ENCODE peak calls at places on chromosome 21, in four cellular contexts. One of them, this sample, is unnamed.

GRCh38 chr21:45357436-45358260 is 47.3 kb upstream of the COL18A1 start:
- DNase-seq in HepG2: no peak
- DNase-seq in A549: no peak
- DNase-seq in H1: no peak
- DNase-seq in this sample: no peak

GRCh38 chr21:41120997-41121396 is 47.0 kb upstream of the BACE2 start:
- DNase-seq in HepG2: no peak
- DNase-seq in A549: no peak
- DNase-seq in H1: no peak
- DNase-seq in this sample: no peak

GRCh38 chr21:37207441-37208009 is 59.6 kb downstream of the VPS26C start:
- DNase-seq in HepG2: peak
- DNase-seq in A549: no peak
- DNase-seq in H1: no peak
- DNase-seq in this sample: no peak

GRCh38 chr21:44399151-44399954 is 45.9 kb downstream of the TRPM2 start:
- DNase-seq in HepG2: no peak
- DNase-seq in A549: no peak
- DNase-seq in H1: no peak
- DNase-seq in this sample: no peak

GRCh38 chr21:17428484-17428869 is 84.4 kb upstream of the CXADR start:
- DNase-seq in HepG2: no peak
- DNase-seq in A549: no peak
- DNase-seq in H1: no peak
- DNase-seq in this sample: no peak

GRCh38 chr21:44931501-44932365 is 8.1 kb upstream of the SLX9 start:
- DNase-seq in HepG2: no peak
- DNase-seq in A549: no peak
- DNase-seq in H1: no peak
- DNase-seq in this sample: no peak

GRCh38 chr21:37383784-37384311 is 17.3 kb downstream of the DYRK1A start:
- DNase-seq in HepG2: no peak
- DNase-seq in A549: no peak
- DNase-seq in H1: no peak
- DNase-seq in this sample: no peak

GRCh38 chr21:45617021-45617930 is 26.2 kb upstream of the PCBP3 start:
- DNase-seq in HepG2: no peak
- DNase-seq in A549: no peak
- DNase-seq in H1: no peak
- DNase-seq in this sample: no peak

GRCh38 chr21:35743571-35743970 is 316.8 kb downstream of the SETD4 start:
- DNase-seq in HepG2: no peak
- DNase-seq in A549: no peak
- DNase-seq in H1: no peak
- DNase-seq in this sample: no peak

GRCh38 chr21:45444385-45444784 is 39.4 kb downstream of the COL18A1 start:
- DNase-seq in HepG2: no peak
- DNase-seq in A549: no peak
- DNase-seq in H1: no peak
- DNase-seq in this sample: no peak

GRCh38 chr21:28226563-28226962 is 766.1 kb downstream of the LTN1 start:
- DNase-seq in HepG2: no peak
- DNase-seq in A549: no peak
- DNase-seq in H1: no peak
- DNase-seq in this sample: no peak

GRCh38 chr21:46150491-46151121 is 4.8 kb downstream of the FTCD start:
- DNase-seq in HepG2: no peak
- DNase-seq in A549: no peak
- DNase-seq in H1: no peak
- DNase-seq in this sample: no peak

GRCh38 chr21:35147439-35147838 is 98.3 kb upstream of the RUNX1 start:
- DNase-seq in HepG2: no peak
- DNase-seq in A549: no peak
- DNase-seq in H1: no peak
- DNase-seq in this sample: no peak

GRCh38 chr21:40054403-40054802 is 187.2 kb downstream of the PCP4 start:
- DNase-seq in HepG2: no peak
- DNase-seq in A549: no peak
- DNase-seq in H1: no peak
- DNase-seq in this sample: no peak

GRCh38 chr21:14972678-14973077 is 92.1 kb downstream of the NRIP1 start:
- DNase-seq in HepG2: no peak
- DNase-seq in A549: no peak
- DNase-seq in H1: no peak
- DNase-seq in this sample: no peak

GRCh38 chr21:45586289-45586858 is 44.1 kb upstream of the SLC19A1 start:
- DNase-seq in HepG2: no peak
- DNase-seq in A549: no peak
- DNase-seq in H1: no peak
- DNase-seq in this sample: peak

GRCh38 chr21:14545906-14546480 is at the start of gene SAMSN1:
- DNase-seq in HepG2: no peak
- DNase-seq in A549: no peak
- DNase-seq in H1: no peak
- DNase-seq in this sample: peak

GRCh38 chr21:36719614-36720013 is 20.7 kb downstream of the SIM2 start:
- DNase-seq in HepG2: no peak
- DNase-seq in A549: no peak
- DNase-seq in H1: no peak
- DNase-seq in this sample: no peak

GRCh38 chr21:27759091-27759659 is 792.3 kb upstream of the ADAMTS5 start:
- DNase-seq in HepG2: no peak
- DNase-seq in A549: no peak
- DNase-seq in H1: peak
- DNase-seq in this sample: no peak

GRCh38 chr21:37525810-37526209 is 159.2 kb downstream of the DYRK1A start:
- DNase-seq in HepG2: no peak
- DNase-seq in A549: no peak
- DNase-seq in H1: no peak
- DNase-seq in this sample: no peak

GRCh38 chr21:30340714-30341573 is 3.5 kb upstream of the KRTAP27-1 start:
- DNase-seq in HepG2: peak
- DNase-seq in A549: peak
- DNase-seq in H1: peak
- DNase-seq in this sample: peak

GRCh38 chr21:36566606-36567005 is 86.7 kb upstream of the CLDN14 start:
- DNase-seq in HepG2: no peak
- DNase-seq in A549: no peak
- DNase-seq in H1: no peak
- DNase-seq in this sample: no peak

GRCh38 chr21:34705032-34705431 is 36.2 kb downstream of the CLIC6 start:
- DNase-seq in HepG2: no peak
- DNase-seq in A549: no peak
- DNase-seq in H1: no peak
- DNase-seq in this sample: no peak

GRCh38 chr21:40049959-40050290 is 182.7 kb downstream of the PCP4 start:
- DNase-seq in HepG2: no peak
- DNase-seq in A549: no peak
- DNase-seq in H1: no peak
- DNase-seq in this sample: no peak

DNA sequence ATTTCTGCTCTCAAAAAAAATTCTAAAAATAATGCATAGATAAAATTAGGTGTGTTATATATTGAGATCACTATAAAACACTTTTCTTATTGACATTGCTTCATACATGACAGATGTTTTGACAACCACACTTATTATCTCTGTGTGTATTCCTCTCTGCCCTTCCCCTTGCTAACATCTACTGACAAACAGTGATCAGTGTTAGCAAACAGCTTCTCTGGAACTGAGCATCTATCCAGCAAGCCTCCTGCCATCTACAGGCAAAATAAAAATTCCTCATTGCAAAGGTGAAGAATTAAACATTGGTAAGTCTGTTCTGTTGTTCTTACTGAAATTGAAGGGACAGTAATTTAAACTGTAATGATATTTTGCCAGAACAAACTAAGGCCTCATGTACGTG is 2153.9 kb downstream of the NCAM2 start:
- DNase-seq in HepG2: no peak
- DNase-seq in A549: no peak
- DNase-seq in H1: no peak
- DNase-seq in this sample: no peak
- TF ChIP-seq JUN in HepG2: no peak
- TF ChIP-seq JUN in A549: no peak
- TF ChIP-seq JUN in H1: no peak
- TF ChIP-seq JUN in this sample: no peak

DNA sequence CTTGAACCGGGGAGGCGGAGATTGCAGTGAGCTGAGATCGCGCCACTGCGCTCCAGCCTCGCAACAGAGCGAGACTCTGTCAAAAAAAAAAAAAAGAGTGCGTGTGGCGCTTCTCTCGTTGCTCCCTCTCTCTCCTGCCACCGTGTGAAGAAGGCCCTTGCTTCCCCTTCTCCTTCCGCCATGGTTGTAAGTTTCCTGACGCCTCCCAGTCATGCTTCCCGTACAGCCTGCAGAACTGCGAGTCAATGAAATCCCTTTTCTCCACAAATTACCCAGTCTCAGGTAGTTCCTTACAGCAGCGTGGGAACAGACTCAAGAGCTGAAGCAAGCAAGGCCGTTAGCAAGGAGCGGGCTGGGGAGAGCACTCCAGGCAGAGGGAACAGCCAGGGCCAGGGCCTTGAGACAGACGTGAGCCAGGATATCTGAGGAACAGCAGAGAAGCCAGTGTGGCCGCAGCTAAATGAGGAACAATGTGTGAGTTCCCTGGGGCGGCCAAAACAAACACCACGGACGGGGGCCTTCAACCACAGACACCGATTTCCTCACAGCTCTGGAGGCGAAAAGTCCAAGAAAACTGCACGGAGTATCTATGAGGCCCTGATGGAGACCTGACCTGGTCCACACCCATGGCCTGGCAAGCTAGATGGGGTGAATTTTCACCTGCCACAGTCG is 54.2 kb upstream of the ETS2 start:
- DNase-seq in HepG2: no peak
- DNase-seq in A549: no peak
- DNase-seq in H1: no peak
- DNase-seq in this sample: no peak
- TF ChIP-seq RAD21 in HepG2: no peak
- TF ChIP-seq RAD21 in A549: no peak
- TF ChIP-seq RAD21 in H1: no peak
- TF ChIP-seq RAD21 in this sample: no peak

GRCh38 chr21:31471865-31472264 is 127.8 kb upstream of the TIAM1 start:
- DNase-seq in HepG2: no peak
- DNase-seq in A549: no peak
- DNase-seq in H1: no peak
- DNase-seq in this sample: no peak
- TF ChIP-seq JUN in HepG2: no peak
- TF ChIP-seq JUN in A549: no peak
- TF ChIP-seq JUN in H1: no peak
- TF ChIP-seq JUN in this sample: no peak

GRCh38 chr21:42666023-42666747 is 12.8 kb downstream of the PDE9A start:
- DNase-seq in HepG2: no peak
- DNase-seq in A549: peak
- DNase-seq in H1: peak
- DNase-seq in this sample: peak
- TF ChIP-seq RAD21 in HepG2: no peak
- TF ChIP-seq RAD21 in A549: no peak
- TF ChIP-seq RAD21 in H1: no peak
- TF ChIP-seq RAD21 in this sample: no peak

GRCh38 chr21:33642896-33643657 is 776 bp downstream of the ITSN1 start:
- DNase-seq in HepG2: no peak
- DNase-seq in A549: peak
- DNase-seq in H1: peak
- DNase-seq in this sample: peak

GRCh38 chr21:33645730-33646129 is 3.4 kb downstream of the ITSN1 start:
- DNase-seq in HepG2: no peak
- DNase-seq in A549: no peak
- DNase-seq in H1: no peak
- DNase-seq in this sample: no peak

GRCh38 chr21:33642027-33642895 is at the start of gene ITSN1:
- DNase-seq in HepG2: peak
- DNase-seq in A549: peak
- DNase-seq in H1: peak
- DNase-seq in this sample: peak

GRCh38 chr21:33643658-33644311 is 1.5 kb downstream of the ITSN1 start:
- DNase-seq in HepG2: peak
- DNase-seq in A549: no peak
- DNase-seq in H1: no peak
- DNase-seq in this sample: no peak

DNA sequence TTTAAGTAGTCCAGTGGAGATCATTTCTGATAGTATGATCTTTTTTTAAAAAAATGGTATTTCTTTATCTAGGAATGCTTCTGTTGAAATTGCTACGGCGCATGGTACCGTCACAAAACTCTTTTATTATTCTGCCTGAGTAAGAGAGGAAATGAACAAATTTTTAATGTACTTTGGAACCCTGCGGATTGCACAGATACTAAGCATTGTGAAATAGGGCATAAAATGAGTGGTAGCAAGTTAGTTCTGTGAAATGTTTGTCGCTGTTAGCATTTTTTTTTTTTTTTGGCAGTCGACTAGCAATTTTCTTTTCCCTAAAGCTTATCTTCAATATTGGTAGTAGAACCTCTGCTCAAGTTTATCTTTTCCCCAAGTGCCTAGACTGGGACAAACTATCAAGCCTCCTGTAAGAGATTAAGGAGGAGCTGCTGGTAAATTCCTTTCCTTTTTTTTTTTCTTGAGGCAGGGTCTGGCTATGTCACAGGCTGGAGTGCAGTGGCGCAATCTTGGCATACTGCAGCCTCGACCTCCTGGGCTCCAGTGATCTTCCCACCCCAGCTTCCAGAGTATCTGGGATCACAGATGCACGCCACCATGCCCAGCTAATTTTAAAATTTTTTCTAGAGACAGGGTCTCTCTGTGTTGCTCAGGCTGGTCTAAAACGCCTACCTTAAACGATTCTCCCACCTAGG is 2.2 kb downstream of the ITSN1 start:
- DNase-seq in HepG2: peak
- DNase-seq in A549: no peak
- DNase-seq in H1: no peak
- DNase-seq in this sample: no peak
- TF ChIP-seq JUN in HepG2: no peak
- TF ChIP-seq JUN in A549: no peak
- TF ChIP-seq JUN in H1: no peak
- TF ChIP-seq JUN in this sample: no peak

GRCh38 chr21:26169061-26169610 is 1.4 kb downstream of the APP start:
- DNase-seq in HepG2: peak
- DNase-seq in A549: peak
- DNase-seq in H1: peak
- DNase-seq in this sample: no peak
- TF ChIP-seq RAD21 in HepG2: no peak
- TF ChIP-seq RAD21 in A549: no peak
- TF ChIP-seq RAD21 in H1: peak
- TF ChIP-seq RAD21 in this sample: no peak